ENCODE peak calls at places on chromosomes 16 and 17, in five cellular contexts. P, X, H, D and Z are unnamed samples.

GRCh38 chr17:67836205-67836987 is 11.1 kb downstream of the BPTF start:
- DNase-seq in P (no peak), X (no peak), H (no peak), D (no peak), Z (no peak)

GRCh38 chr17:13582776-13583414 is 18.8 kb downstream of the HS3ST3A1 start:
- DNase-seq in P (no peak), X (no peak), H (no peak), D (no peak), Z (no peak)

GRCh38 chr16:70715113-70715711 is 29.4 kb upstream of the MTSS2 start:
- DNase-seq in P (peak), X (peak), H (no peak), D (no peak), Z (no peak)

GRCh38 chr17:77862890-77863813 is 95.4 kb upstream of the TNRC6C start:
- DNase-seq in P (no peak), X (peak), H (no peak), D (no peak), Z (no peak)

GRCh38 chr16:68234188-68235104 is 1.5 kb downstream of the ESRP2 start:
- DNase-seq in P (no peak), X (no peak), H (peak), D (peak), Z (no peak)

GRCh38 chr17:70636517-70637133 is 467.3 kb downstream of the KCNJ2 start:
- DNase-seq in P (peak), X (no peak), H (no peak), D (peak), Z (no peak)

GRCh38 chr16:11783319-11784047 is 13.6 kb downstream of the ZC3H7A start:
- DNase-seq in P (no peak), X (no peak), H (no peak), D (peak), Z (no peak)

GRCh38 chr17:72617557-72617956 is 474.9 kb downstream of the SLC39A11 start:
- DNase-seq in P (no peak), X (no peak), H (no peak), D (no peak), Z (no peak)

GRCh38 chr16:27067138-27067537 is 411 bp downstream of the C16orf82 start:
- DNase-seq in P (no peak), X (no peak), H (no peak), D (no peak), Z (no peak)

GRCh38 chr16:4016648-4017047 is 99.6 kb downstream of the ADCY9 start:
- DNase-seq in P (no peak), X (no peak), H (no peak), D (no peak), Z (no peak)

GRCh38 chr16:88888778-88889387 is 22.4 kb upstream of the PABPN1L start:
- DNase-seq in P (no peak), X (peak), H (no peak), D (no peak), Z (no peak)

GRCh38 chr17:59329558-59330313 is 1.7 kb upstream of the YPEL2 start:
- DNase-seq in P (peak), X (peak), H (peak), D (peak), Z (no peak)

GRCh38 chr16:10835281-10835931 is 16.8 kb upstream of the TVP23A start:
- DNase-seq in P (no peak), X (no peak), H (no peak), D (no peak), Z (no peak)

GRCh38 chr16:28592511-28592910 is 4.3 kb downstream of the SULT1A2 start:
- DNase-seq in P (no peak), X (no peak), H (no peak), D (no peak), Z (no peak)

GRCh38 chr16:66194866-66195265 is 171.6 kb upstream of the CDH5 start:
- DNase-seq in P (no peak), X (no peak), H (no peak), D (no peak), Z (no peak)

GRCh38 chr17:55825213-55825612 is 74.4 kb downstream of the PCTP start:
- DNase-seq in P (peak), X (no peak), H (no peak), D (peak), Z (no peak)

GRCh38 chr16:17277981-17278381 is 192.8 kb downstream of the XYLT1 start:
- DNase-seq in P (peak), X (no peak), H (no peak), D (peak), Z (no peak)

GRCh38 chr17:74971069-74971841 is 1.3 kb downstream of the HID1 start:
- DNase-seq in P (no peak), X (no peak), H (no peak), D (no peak), Z (no peak)

GRCh38 chr17:7867881-7868329 is 10.1 kb downstream of the CYB5D1 start:
- DNase-seq in P (no peak), X (no peak), H (no peak), D (no peak), Z (no peak)

GRCh38 chr17:78387982-78388941 is 9.8 kb downstream of the PGS1 start:
- DNase-seq in P (no peak), X (peak), H (no peak), D (no peak), Z (no peak)

GRCh38 chr17:57257213-57257873 is 1.0 kb downstream of the MSI2 start:
- DNase-seq in P (no peak), X (no peak), H (no peak), D (no peak), Z (no peak)

GRCh38 chr17:74085434-74085833 is 118.0 kb upstream of the RPL38 start:
- DNase-seq in P (peak), X (no peak), H (no peak), D (no peak), Z (no peak)

GRCh38 chr17:40556884-40557414 is 8.3 kb downstream of the CCR7 start:
- DNase-seq in P (no peak), X (no peak), H (no peak), D (no peak), Z (no peak)

GRCh38 chr17:75876938-75877751 is 1.2 kb downstream of the TRIM47 start:
- DNase-seq in P (peak), X (peak), H (peak), D (peak), Z (no peak)

GRCh38 chr17:50209472-50210248 is 8.2 kb upstream of the COL1A1 start:
- DNase-seq in P (no peak), X (peak), H (peak), D (no peak), Z (no peak)

GRCh38 chr17:55601874-55602364 is 90.7 kb upstream of the SMIM36 start:
- DNase-seq in P (peak), X (no peak), H (no peak), D (peak), Z (no peak)

GRCh38 chr16:80899804-80900592 is 95.6 kb upstream of the CDYL2 start:
- DNase-seq in P (peak), X (peak), H (peak), D (peak), Z (no peak)

GRCh38 chr17:80773243-80773991 is 218.2 kb upstream of the CHMP6 start:
- DNase-seq in P (no peak), X (peak), H (no peak), D (no peak), Z (no peak)

GRCh38 chr16:64162613-64163375 is 959.1 kb downstream of the CDH11 start:
- DNase-seq in P (no peak), X (no peak), H (no peak), D (no peak), Z (no peak)

GRCh38 chr16:3716831-3717234 is 491 bp downstream of the TRAP1 start:
- DNase-seq in P (peak), X (no peak), H (no peak), D (peak), Z (no peak)

GRCh38 chr17:61201211-61201610 is 198.4 kb upstream of the TBX2 start:
- DNase-seq in P (peak), X (no peak), H (no peak), D (no peak), Z (no peak)

GRCh38 chr16:35795361-35796029 is 2336.1 kb downstream of the TP53TG3F start:
- DNase-seq in P (no peak), X (no peak), H (no peak), D (no peak), Z (no peak)

GRCh38 chr17:52128721-52129120 is 29.8 kb downstream of the CA10 start:
- DNase-seq in P (no peak), X (no peak), H (no peak), D (no peak), Z (no peak)

GRCh38 chr17:28717578-28718316 is at the start of gene RAB34:
- DNase-seq in P (peak), X (peak), H (peak), D (peak), Z (no peak)
- TF ChIP-seq CTCF in P (peak), X (peak), H (no peak), D (no peak), Z (no peak)

DNA sequence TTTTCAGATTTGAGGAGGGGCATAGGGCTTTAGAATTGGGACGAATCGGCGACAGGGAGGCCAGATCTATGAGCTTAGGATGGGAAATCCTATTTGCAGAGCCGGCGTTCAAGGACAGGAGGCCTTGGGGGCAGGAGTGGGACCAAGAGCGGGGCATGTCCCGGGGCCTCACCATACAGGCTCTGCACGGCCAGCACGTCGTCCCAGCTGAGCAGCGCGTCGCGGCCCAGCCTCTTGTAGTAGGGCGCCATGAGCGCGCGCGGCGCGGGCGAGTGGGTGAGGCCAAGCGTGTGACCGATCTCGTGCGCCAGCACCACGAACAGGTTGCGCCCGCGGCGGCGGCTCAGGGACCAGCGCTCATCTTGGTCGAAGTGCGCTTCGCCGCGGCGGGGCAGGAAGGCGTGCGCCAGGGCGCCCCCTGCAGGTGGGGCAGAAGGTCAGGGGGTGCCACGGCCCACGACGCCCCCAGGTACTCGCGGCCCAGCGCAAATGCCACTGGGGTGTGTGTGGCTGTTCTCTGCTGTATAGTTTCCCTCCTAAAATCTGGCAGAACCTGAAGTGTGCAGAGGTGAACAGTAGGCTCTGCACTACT is 9.3 kb downstream of the C17orf50 start:
- DNase-seq in P (no peak), X (no peak), H (no peak), D (no peak), Z (no peak)
- TF ChIP-seq CTCF in P (peak), X (no peak), H (no peak), D (peak), Z (peak)

DNA sequence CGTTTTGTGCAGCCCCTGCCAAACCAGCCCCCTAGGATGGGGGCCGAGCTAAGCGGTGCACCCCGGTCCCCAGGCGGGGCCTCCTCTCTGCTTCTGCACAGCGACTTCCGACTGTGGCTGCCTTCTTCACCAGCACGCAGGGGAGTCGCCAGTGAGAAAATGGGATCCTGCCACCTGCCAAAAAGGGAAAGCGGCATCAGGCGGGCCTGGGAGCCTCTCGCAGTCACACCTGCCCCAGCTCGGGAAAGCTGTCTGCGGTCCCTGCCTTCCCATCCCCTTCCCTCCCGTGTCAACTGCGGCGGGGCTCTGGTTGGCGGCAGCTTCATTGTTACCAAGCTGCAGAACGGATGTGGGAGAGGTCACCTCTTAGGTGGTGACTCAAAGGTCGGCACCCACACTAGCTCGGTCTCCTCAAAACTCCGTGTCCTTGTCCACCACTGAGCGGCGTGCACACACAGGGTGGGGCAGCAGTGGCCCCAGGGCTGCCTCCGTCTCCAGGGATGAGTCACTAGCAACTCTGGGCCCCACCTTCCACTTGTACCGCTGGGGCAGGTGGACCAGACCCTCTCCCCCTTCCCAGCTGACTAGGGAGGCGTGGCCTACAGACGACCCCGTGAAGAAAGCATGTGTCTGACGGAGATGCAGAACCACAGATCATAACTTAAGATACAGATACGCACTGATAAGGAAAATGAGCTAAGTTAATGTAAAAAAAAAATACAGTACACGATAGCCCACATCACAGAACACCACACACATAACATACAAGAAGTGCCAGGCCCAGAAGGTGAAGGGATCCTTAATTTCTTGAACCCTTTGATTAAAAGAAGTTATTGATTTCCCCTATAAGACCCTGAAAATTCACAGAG is 1.5 kb upstream of the PCYT2 start:
- DNase-seq in P (no peak), X (no peak), H (no peak), D (peak), Z (no peak)
- TF ChIP-seq CTCF in P (no peak), X (no peak), H (no peak), D (no peak), Z (no peak)

DNA sequence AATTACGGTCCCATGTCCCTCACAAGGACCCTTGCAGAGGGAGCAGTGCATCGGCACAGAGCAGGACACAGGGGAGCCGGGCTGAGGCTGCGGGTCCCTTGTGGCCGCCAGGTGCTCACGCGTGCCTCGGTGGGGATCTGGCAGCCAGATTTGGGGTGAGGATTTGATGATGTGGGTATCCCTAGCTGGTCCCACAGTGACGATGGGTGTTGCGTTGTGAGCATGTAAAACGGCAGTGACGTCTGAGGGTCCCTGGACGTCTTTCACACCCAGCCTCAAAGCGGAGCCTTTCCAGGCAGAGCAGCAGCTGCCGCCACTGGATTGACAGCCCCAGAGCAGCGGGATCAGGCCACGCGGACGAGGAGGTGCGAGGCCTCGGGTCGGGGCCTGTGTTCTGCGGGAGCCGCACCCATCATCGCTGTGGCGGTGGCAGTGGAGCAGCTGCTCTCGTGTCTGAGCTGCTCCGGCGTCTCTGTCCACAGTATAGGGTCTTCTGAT is 54.6 kb downstream of the WDR45B start:
- DNase-seq in P (no peak), X (no peak), H (no peak), D (no peak), Z (no peak)
- TF ChIP-seq CTCF in P (no peak), X (no peak), H (no peak), D (no peak), Z (no peak)

DNA sequence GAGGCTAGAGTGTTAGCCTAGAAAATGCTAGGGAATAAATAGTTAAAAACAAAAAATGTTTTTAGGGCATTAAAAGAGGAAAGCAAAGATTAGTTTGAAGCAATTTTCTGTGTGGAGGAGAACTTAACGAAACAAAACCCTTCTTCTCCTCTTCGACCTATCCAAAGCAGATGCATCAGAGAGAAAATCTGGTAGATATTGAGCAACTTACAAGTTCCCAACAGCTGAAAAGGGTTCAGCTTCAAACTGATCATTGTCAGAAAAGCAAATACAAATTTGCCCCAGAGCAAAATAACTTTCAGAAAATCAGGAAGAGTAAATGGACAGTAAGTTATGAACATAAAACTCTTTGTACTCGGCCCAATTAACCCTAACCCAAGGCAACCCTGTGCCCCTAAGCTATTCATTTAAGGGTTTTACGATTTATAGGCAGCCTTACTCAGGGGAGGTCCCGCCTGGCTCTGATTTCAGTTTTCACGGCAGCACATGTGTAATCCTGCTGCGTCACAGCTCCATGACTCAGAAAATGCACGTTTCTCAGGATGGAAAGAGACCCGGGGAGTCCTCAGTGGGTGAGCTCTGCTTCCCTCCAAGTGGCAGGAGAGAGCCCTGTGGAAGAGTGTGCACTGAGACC is 405.7 kb upstream of the SALL1 start:
- DNase-seq in P (peak), X (no peak), H (peak), D (peak), Z (no peak)
- TF ChIP-seq CTCF in P (no peak), X (no peak), H (no peak), D (no peak), Z (no peak)

DNA sequence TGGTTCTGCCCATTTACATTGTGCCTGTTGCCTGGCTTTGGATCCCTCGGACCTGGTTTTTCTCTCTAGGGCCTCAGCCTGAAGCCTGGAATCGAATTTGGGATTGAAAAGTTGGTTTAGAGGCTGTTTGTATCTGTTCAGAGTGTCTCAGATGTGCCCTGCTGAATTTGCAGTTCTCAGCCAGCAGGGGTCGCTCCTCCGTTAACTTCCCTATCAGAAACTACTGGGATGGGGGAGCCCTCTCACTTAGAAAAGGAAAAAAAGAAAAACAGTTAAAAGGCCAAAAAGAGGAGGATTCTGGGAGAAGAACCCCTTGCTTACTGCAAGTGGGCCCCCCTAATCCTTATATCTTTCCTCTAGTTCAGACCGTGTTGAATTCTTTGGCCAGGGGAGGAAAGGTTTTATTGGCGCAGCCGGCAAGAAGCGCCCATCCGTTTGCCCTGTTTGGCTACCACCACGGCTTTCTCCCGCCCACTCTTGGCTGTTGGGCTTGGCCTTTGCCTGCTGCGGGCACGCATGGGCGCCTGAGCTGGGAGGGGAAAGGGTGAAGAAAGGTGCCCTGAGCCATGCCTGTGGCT is 8.7 kb downstream of the FZD2 start:
- DNase-seq in P (no peak), X (no peak), H (no peak), D (no peak), Z (no peak)
- TF ChIP-seq CTCF in P (peak), X (peak), H (no peak), D (peak), Z (no peak)

GRCh38 chr17:2122641-2123302 is 67.9 kb downstream of the HIC1 start:
- DNase-seq in P (no peak), X (peak), H (peak), D (no peak), Z (no peak)
- TF ChIP-seq CTCF in P (no peak), X (peak), H (no peak), D (no peak), Z (no peak)

GRCh38 chr17:82403662-82404660 is 14.2 kb upstream of the HEXD start:
- DNase-seq in P (no peak), X (no peak), H (no peak), D (no peak), Z (no peak)

GRCh38 chr17:82406131-82406671 is 11.9 kb upstream of the HEXD start:
- DNase-seq in P (no peak), X (no peak), H (no peak), D (no peak), Z (no peak)

GRCh38 chr17:82402865-82403264 is 15.3 kb upstream of the HEXD start:
- DNase-seq in P (no peak), X (no peak), H (no peak), D (no peak), Z (no peak)

GRCh38 chr17:82407255-82407654 is 10.9 kb upstream of the HEXD start:
- DNase-seq in P (peak), X (peak), H (no peak), D (no peak), Z (no peak)

DNA sequence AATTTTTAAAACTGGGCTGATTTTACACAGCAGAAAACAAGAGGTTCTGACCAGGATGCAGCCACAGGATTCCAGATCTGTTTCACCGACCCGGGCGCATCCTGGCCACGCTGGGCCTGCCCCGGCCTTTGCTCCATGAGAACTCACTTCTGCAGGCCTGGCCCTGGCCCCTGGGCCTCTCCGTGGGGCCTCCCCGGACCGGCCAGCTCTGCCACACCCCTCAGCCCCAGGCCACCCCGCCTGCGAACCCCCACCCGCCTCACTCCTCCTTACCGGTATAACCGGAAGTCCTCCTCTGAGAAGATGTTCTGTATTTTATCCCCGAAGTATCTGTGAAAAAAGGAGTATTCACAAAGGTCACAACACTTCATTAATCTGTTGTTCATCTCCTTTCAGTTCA is 13.1 kb upstream of the HEXD start:
- DNase-seq in P (no peak), X (no peak), H (no peak), D (no peak), Z (no peak)
- TF ChIP-seq CTCF in P (no peak), X (no peak), H (no peak), D (no peak), Z (no peak)